ENCODE peak calls at places on chromosomes 16 and 17, in five cellular contexts. B, T, P, S and D are unnamed samples.

GRCh38 chr17:65254166-65254565 is 117.0 kb downstream of the RGS9 start:
- DNase-seq in B (no peak), T (no peak), P (no peak), S (no peak), D (no peak)

GRCh38 chr17:45361451-45361850 is 44.6 kb upstream of the MAP3K14 start:
- DNase-seq in B (no peak), T (no peak), P (no peak), S (no peak), D (no peak)

GRCh38 chr17:14373587-14374259 is 72.8 kb downstream of the HS3ST3B1 start:
- DNase-seq in B (no peak), T (no peak), P (no peak), S (no peak), D (peak; percentile 16)

GRCh38 chr16:56288019-56288418 is 96.7 kb downstream of the GNAO1 start:
- DNase-seq in B (no peak), T (no peak), P (no peak), S (no peak), D (no peak)

GRCh38 chr17:77343031-77343866 is 202.5 kb downstream of the SEC14L1 start:
- DNase-seq in B (no peak), T (no peak), P (no peak), S (no peak), D (no peak)

GRCh38 chr16:82761236-82761635 is 134.5 kb downstream of the CDH13 start:
- DNase-seq in B (no peak), T (peak; percentile 13), P (peak; percentile 16), S (no peak), D (peak; percentile 32)

GRCh38 chr17:44901323-44901965 is 2.2 kb upstream of the EFTUD2 start:
- DNase-seq in B (no peak), T (no peak), P (peak; percentile 56), S (no peak), D (peak; percentile 27)

GRCh38 chr17:1227917-1228751 is 42.1 kb upstream of the BHLHA9 start:
- DNase-seq in B (peak; percentile 33), T (no peak), P (no peak), S (no peak), D (no peak)

GRCh38 chr16:81478876-81479496 is 34.4 kb downstream of the CMIP start:
- DNase-seq in B (no peak), T (no peak), P (no peak), S (no peak), D (no peak)

GRCh38 chr17:30495586-30495985 is 18.4 kb downstream of the GOSR1 start:
- DNase-seq in B (no peak), T (no peak), P (no peak), S (no peak), D (no peak)

GRCh38 chr16:49838639-49839461 is 17.1 kb downstream of the ZNF423 start:
- DNase-seq in B (no peak), T (no peak), P (no peak), S (no peak), D (no peak)

GRCh38 chr17:68993112-68993511 is 37.9 kb upstream of the ABCA8 start:
- DNase-seq in B (no peak), T (no peak), P (no peak), S (no peak), D (no peak)

GRCh38 chr17:18260332-18261145 is at the start of gene MIEF2:
- DNase-seq in B (peak; percentile 96), T (peak; percentile 94), P (peak; percentile 77), S (peak; percentile 86), D (peak; percentile 75)

GRCh38 chr17:76382803-76383644 is 1.4 kb upstream of the SPHK1 start:
- DNase-seq in B (peak; percentile 84), T (no peak), P (no peak), S (peak; percentile 43), D (no peak)

GRCh38 chr17:8885968-8886674 is 18.6 kb upstream of the PIK3R6 start:
- DNase-seq in B (no peak), T (no peak), P (no peak), S (no peak), D (no peak)